ENCODE peak calls at places on chromosomes 1 and 21, in four cellular contexts. G, J, C and X are unnamed samples.
A peak's percentile ranks its signal among the peaks of the same experiment; 100 is the strongest.

GRCh38 chr1:5620997-5621396 is 371.2 kb downstream of the NPHP4 start:
- DNase-seq in G (no peak), J (no peak), C (no peak), X (no peak)

GRCh38 chr1:9848022-9848421 is 24.3 kb upstream of the CLSTN1 start:
- DNase-seq in G (no peak), J (no peak), C (peak; percentile 48), X (no peak)

GRCh38 chr1:173364827-173365226 is 112.3 kb upstream of the PRDX6 start:
- DNase-seq in G (no peak), J (no peak), C (no peak), X (no peak)

GRCh38 chr1:67945733-67946374 is 104.6 kb downstream of the DIRAS3 start:
- DNase-seq in G (no peak), J (no peak), C (no peak), X (no peak)

GRCh38 chr21:35044770-35045538 is 4.1 kb downstream of the RUNX1 start:
- DNase-seq in G (no peak), J (no peak), C (no peak), X (no peak)

GRCh38 chr1:1891349-1892078 is 627 bp upstream of the GNB1 start:
- DNase-seq in G (peak; percentile 92), J (peak; percentile 38), C (peak; percentile 82), X (peak; percentile 84)

GRCh38 chr1:11071463-11072215 is 11.8 kb upstream of the SRM start:
- DNase-seq in G (no peak), J (no peak), C (peak; percentile 46), X (no peak)

GRCh38 chr1:12067900-12068821 is 5.1 kb downstream of the TNFRSF8 start:
- DNase-seq in G (no peak), J (no peak), C (no peak), X (no peak)

GRCh38 chr1:23601104-23601967 is 42.0 kb upstream of the ID3 start:
- DNase-seq in G (no peak), J (no peak), C (no peak), X (no peak)

GRCh38 chr21:32135401-32136363 is 143.2 kb downstream of the MIS18A start:
- DNase-seq in G (no peak), J (no peak), C (no peak), X (no peak)

GRCh38 chr21:41120997-41121396 is 47.0 kb upstream of the BACE2 start:
- DNase-seq in G (no peak), J (no peak), C (no peak), X (no peak)

GRCh38 chr21:32182449-32182848 is 96.4 kb downstream of the MIS18A start:
- DNase-seq in G (no peak), J (no peak), C (no peak), X (no peak)

GRCh38 chr1:225814381-225814780 is 4.5 kb downstream of the EPHX1 start:
- DNase-seq in G (no peak), J (no peak), C (no peak), X (no peak)

GRCh38 chr1:225811622-225812487 is 1.9 kb downstream of the EPHX1 start:
- DNase-seq in G (no peak), J (no peak), C (no peak), X (no peak)

GRCh38 chr1:225809842-225810578 is at the start of gene EPHX1:
- DNase-seq in G (peak; percentile 96), J (peak; percentile 86), C (peak; percentile 91), X (peak; percentile 95)

GRCh38 chr1:225813250-225813964 is 3.5 kb downstream of the EPHX1 start:
- DNase-seq in G (no peak), J (no peak), C (no peak), X (peak; percentile 73)

GRCh38 chr1:225812488-225813249 is 2.7 kb downstream of the EPHX1 start:
- DNase-seq in G (no peak), J (no peak), C (no peak), X (no peak)
- H3K4me1 ChIP-seq in G (peaks cover 69% of the 10 kb centered on the region), J (peaks cover 12% of the 10 kb centered on the region), C (peaks cover 14% of the 10 kb centered on the region), X (peaks cover 34% of the 10 kb centered on the region)

DNA sequence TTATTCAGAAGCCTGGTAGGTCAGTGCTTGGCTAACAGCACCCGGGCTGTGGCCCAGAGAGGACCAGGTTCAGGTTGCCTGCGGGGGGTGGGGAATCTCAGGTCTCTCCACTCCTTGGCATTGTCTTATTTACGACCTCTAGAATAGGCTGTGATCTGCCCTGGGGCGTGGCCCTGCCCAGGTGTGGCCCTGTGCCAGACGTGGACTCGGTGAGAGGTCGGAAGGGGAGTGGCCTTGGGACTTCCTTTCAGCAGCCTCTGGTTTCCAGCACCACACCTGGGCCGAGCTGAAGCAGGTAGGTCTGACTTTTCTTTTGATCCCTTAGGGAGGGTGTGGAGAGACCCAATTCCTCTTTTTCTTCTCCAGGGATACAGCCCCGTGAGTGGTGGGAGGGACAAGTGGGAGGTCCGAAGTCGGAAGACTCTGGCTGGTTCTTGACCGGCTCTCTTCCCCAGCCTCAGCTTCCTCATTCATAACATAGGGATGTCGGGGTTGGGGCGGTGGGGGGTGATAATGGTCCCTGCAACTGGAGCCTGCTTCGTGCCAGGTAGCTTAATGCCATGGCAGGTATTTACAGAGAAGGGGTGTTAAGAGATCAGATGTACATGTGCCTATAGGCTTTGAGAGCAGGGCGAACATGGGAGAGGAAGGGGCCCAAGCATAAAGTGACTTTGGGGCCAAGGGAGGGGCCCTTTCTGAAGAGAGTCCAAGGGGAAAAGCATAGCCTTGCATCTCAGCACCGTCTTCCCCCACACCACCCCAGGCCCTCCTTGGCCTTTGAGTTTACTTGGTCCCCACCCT is 16.5 kb downstream of the ACOT11 start:
- DNase-seq in G (peak; percentile 87), J (no peak), C (peak; percentile 45), X (peak; percentile 97)
- H3K4me3 ChIP-seq in G (no peak overlapping the region), J (peak overlapping the region; percentile 33), C (no peak overlapping the region), X (no peak overlapping the region)

DNA sequence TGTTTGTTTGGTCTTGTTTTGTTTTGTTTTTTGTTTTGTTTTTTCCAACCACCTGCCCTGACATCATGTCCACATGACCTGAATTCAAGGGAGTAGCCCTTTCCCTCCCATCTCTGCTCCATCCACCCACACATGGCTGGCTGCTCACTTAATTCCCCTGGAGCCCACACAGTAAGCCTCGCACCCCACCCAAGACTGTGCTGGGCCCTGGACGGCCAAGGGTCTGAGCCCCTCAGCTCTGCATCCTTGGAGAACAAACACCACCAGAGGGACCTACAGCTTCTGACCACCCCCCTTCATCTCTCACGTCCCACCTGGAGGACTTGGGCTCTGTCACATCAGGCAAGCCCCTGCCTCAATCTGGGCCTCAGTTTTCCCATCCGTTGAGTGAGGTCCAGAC is 39.1 kb downstream of the MATN1 start:
- DNase-seq in G (no peak), J (no peak), C (no peak), X (no peak)
- H3K4me1 ChIP-seq in G (no peaks in the 10 kb centered on the region), J (no peaks in the 10 kb centered on the region), C (no peaks in the 10 kb centered on the region), X (no peaks in the 10 kb centered on the region)

DNA sequence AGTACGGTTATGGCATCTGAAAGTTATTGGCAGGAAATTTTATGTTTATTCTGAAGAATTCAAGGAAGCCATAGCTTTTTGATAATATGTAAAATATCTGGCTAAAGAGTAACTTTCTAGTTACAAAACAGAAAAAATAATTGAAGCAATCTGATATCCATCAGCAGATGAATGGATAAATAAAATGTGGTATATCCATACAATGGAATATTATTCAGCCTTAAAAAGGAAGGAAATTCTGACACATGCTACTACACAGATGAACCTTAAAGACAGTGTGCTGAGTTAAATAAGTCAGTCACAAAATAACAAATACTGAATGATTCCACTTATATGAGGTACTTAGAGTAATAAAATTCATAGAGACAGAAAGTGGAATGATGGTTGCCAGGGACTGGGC is 25.0 kb upstream of the HIVEP3 start:
- DNase-seq in G (no peak), J (no peak), C (no peak), X (no peak)
- H3K4me3 ChIP-seq in G (no peak overlapping the region), J (no peak overlapping the region), C (no peak overlapping the region), X (no peak overlapping the region)

DNA sequence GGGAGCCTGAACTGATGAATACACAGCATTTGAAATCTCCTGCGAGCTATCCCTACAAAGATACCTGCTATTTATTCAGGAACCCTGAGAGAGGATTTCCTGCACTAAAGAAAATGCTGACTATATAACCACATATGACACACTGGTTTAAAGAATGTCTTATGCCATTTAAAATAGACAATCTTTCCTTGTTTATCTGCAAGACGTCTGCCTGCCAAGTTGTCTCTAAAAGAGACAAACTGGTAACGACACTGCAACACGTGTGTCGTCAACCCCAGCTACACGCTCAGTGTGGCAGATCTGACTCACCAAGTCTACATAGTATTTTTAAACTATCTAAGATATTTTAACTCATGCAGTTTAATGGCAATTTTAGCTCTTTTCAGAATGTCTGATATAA is 42.7 kb downstream of the APP start:
- DNase-seq in G (no peak), J (peak; percentile 34), C (peak; percentile 53), X (no peak)
- H3K4me1 ChIP-seq in G (peaks cover 7% of the 10 kb centered on the region), J (peaks cover 49% of the 10 kb centered on the region), C (peaks cover 11% of the 10 kb centered on the region), X (peaks cover 47% of the 10 kb centered on the region)

DNA sequence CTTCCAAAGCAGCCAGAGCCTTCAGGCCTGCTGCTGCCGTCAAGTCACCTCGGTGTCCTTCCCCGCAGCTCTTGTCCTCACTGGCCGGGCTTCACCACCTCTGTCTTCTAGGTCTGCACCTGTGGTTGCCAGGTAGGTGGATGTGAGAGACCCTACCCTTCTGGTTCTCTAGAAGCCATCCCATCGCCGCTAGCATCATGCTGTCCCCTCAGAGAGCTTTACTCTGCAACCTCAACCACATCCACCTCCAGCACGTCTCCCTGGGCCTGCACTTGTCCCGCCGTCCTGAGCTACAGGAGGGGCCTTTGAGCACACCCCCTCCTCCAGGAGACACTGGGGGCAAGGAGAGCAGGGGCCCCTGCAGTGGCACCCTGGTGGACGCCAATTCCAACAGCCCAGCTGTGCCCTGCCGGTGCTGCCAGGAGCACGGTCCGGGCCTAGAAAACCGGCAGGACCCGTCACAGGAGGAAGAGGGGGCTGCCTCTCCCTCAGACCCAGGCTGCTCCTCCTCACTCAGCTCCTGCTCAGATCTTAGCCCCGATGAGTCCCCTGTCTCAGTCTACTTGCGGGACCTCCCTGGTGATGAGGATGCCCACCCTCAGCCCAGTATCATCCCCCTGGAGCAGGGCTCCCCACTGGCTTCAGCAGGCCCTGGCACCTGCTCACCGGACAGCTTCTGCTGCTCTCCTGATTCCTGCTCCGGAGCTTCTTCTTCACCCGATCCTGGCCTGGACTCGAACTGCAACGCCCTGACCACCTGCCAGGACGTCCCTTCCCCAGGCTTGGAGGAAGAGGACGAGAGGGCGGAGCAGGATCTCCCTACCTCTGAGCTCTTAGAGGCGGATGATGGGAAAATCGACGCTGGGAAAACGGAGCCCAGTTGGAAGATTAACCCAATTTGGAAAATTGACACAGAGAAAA is 1.1 kb downstream of the RUSC1 start:
- DNase-seq in G (no peak), J (peak; percentile 12), C (no peak), X (peak; percentile 54)
- H3K4me3 ChIP-seq in G (peak overlapping the region; percentile 94), J (no peak overlapping the region), C (peak overlapping the region; percentile 35), X (no peak overlapping the region)

GRCh38 chr1:53878492-53879105 is 11.0 kb downstream of the YIPF1 start:
- DNase-seq in G (no peak), J (peak; percentile 44), C (no peak), X (no peak)
- H3K4me1 ChIP-seq in G (no peaks in the 10 kb centered on the region), J (no peaks in the 10 kb centered on the region), C (no peaks in the 10 kb centered on the region), X (no peaks in the 10 kb centered on the region)

DNA sequence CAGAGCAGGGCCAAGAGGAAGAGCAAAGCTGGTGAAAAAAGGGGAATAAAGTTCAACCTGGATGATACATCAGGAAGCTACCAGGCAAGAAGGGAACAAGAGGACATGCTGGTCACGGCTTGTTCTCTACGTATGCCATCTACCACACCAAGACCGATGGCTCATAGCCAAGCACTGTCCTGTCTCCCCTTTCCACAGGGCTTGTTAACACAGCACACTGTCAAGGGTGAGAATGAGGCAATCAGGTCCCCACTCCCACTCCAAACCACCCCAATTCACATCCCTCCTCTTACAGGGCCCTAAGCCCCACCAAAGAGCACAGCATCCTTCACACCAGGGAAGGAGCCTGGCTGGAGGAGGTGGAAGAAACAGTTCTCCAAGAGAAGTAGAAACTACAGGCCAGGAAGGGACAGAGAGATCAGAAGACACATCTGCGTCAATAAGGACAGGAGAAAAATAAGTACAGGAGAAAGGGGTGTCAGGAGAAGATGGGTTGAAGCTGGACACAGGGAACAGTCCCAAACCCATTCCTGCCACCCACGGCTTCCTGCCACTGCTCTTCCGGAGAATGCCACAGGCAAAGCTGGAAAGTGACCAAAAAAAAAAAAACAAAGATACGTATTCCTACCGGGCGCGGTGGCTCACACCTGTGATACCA is 923 bp upstream of the SHC1 start:
- DNase-seq in G (no peak), J (peak; percentile 86), C (peak; percentile 72), X (peak; percentile 42)
- H3K4me3 ChIP-seq in G (no peak overlapping the region), J (peak overlapping the region; percentile 66), C (no peak overlapping the region), X (no peak overlapping the region)

GRCh38 chr21:37455504-37455911 is 88.9 kb downstream of the DYRK1A start:
- DNase-seq in G (no peak), J (no peak), C (no peak), X (no peak)
- H3K4me1 ChIP-seq in G (peaks cover 16% of the 10 kb centered on the region), J (peaks cover 13% of the 10 kb centered on the region), C (peaks cover 9% of the 10 kb centered on the region), X (peaks cover 7% of the 10 kb centered on the region)